ENCODE peak calls at places on chromosomes 2 and 18, in eight cellular contexts. J, E, R, W, X, P, O and L are unnamed samples.

GRCh38 chr2:100289020-100289419 is 33.3 kb downstream of the LONRF2 start:
- DNase-seq in R (no peak), J (no peak), X (no peak), W (no peak), E (no peak), P (no peak), O (no peak), L (no peak)

GRCh38 chr18:65257157-65257556 is 493.7 kb upstream of the CDH7 start:
- DNase-seq in J (no peak), P (no peak), O (no peak), X (no peak), R (no peak), E (no peak), W (no peak), L (no peak)

GRCh38 chr18:38709122-38709521 is 1143.5 kb upstream of the CELF4 start:
- DNase-seq in W (no peak), J (no peak), O (no peak), P (no peak), R (no peak), X (no peak), E (no peak), L (no peak)

GRCh38 chr2:101802329-101802728 is 104.8 kb downstream of the MAP4K4 start:
- DNase-seq in W (no peak), X (no peak), O (no peak), E (no peak), J (no peak), R (no peak), P (no peak), L (no peak)

GRCh38 chr2:239275037-239275685 is 125.7 kb downstream of the HDAC4 start:
- DNase-seq in O (peak; percentile 88), W (peak; percentile 65), J (peak; percentile 99), R (peak; percentile 73), E (no peak), X (peak; percentile 97), P (peak; percentile 95), L (peak; percentile 99)

GRCh38 chr18:10490401-10491289 is 35.2 kb upstream of the NAPG start:
- DNase-seq in W (peak; percentile 27), P (no peak), E (peak; percentile 58), R (peak; percentile 50), J (no peak), O (no peak), X (no peak), L (no peak)

GRCh38 chr2:224843141-224843540 is 127.0 kb upstream of the CCDC195 start:
- DNase-seq in P (no peak), W (no peak), J (peak; percentile 65), X (no peak), R (no peak), O (no peak), E (no peak), L (no peak)

GRCh38 chr2:48946444-48947048 is 191.0 kb upstream of the LHCGR start:
- DNase-seq in P (no peak), X (peak; percentile 50), R (peak; percentile 16), E (peak; percentile 20), J (peak; percentile 61), O (no peak), W (peak; percentile 6), L (peak; percentile 8)

GRCh38 chr2:170886391-170886790 is 42.7 kb upstream of the GORASP2 start:
- DNase-seq in X (peak; percentile 70), P (no peak), W (no peak), O (no peak), J (peak; percentile 60), R (no peak), E (no peak), L (peak; percentile 55)

GRCh38 chr18:44325903-44326650 is 354.6 kb upstream of the SETBP1 start:
- DNase-seq in R (no peak), J (peak; percentile 91), E (no peak), X (peak; percentile 79), O (no peak), W (no peak), P (no peak), L (peak; percentile 35)

GRCh38 chr2:197641666-197642065 is 33.7 kb downstream of the RFTN2 start:
- DNase-seq in W (no peak), E (no peak), R (no peak), O (no peak), J (no peak), X (no peak), P (no peak), L (no peak)

GRCh38 chr18:10454800-10455550 is 540 bp downstream of the APCDD1 start:
- DNase-seq in P (no peak), E (no peak), W (no peak), O (no peak), X (peak; percentile 53), R (no peak), J (no peak), L (no peak)

GRCh38 chr2:120787512-120788348 is 52.1 kb downstream of the GLI2 start:
- DNase-seq in W (no peak), X (no peak), O (no peak), E (no peak), P (no peak), R (no peak), J (no peak), L (no peak)

GRCh38 chr2:160426604-160427003 is 67.0 kb downstream of the RBMS1 start:
- DNase-seq in O (no peak), P (no peak), W (no peak), J (no peak), X (no peak), R (no peak), E (no peak), L (no peak)

GRCh38 chr2:134588556-134588955 is 130.2 kb downstream of the TMEM163 start:
- DNase-seq in P (no peak), J (no peak), X (no peak), R (no peak), O (no peak), W (no peak), E (no peak), L (no peak)

GRCh38 chr2:120899799-120900198 is 164.1 kb downstream of the GLI2 start:
- DNase-seq in J (no peak), X (no peak), P (no peak), O (no peak), E (no peak), W (no peak), R (no peak), L (no peak)

GRCh38 chr2:498493-499178 is 178.6 kb downstream of the TMEM18 start:
- DNase-seq in J (no peak), P (peak; percentile 60), R (no peak), W (no peak), O (no peak), E (no peak), X (no peak), L (no peak)

GRCh38 chr2:23460228-23460627 is 75.2 kb downstream of the KLHL29 start:
- DNase-seq in W (no peak), O (no peak), E (no peak), R (no peak), P (peak; percentile 28), X (peak; percentile 53), J (peak; percentile 65), L (no peak)

GRCh38 chr2:104656496-104657310 is 197.2 kb upstream of the POU3F3 start:
- DNase-seq in O (no peak), W (no peak), R (no peak), J (no peak), E (no peak), X (no peak), P (no peak), L (no peak)

GRCh38 chr2:112142525-112143078 is 4.4 kb downstream of the FBLN7 start:
- DNase-seq in W (no peak), E (no peak), J (no peak), P (no peak), O (no peak), X (no peak), R (no peak), L (no peak)

GRCh38 chr18:64785686-64786085 is 636.8 kb upstream of the LINC00305 start:
- DNase-seq in O (no peak), R (no peak), P (no peak), J (no peak), E (no peak), W (no peak), X (no peak), L (no peak)

DNA sequence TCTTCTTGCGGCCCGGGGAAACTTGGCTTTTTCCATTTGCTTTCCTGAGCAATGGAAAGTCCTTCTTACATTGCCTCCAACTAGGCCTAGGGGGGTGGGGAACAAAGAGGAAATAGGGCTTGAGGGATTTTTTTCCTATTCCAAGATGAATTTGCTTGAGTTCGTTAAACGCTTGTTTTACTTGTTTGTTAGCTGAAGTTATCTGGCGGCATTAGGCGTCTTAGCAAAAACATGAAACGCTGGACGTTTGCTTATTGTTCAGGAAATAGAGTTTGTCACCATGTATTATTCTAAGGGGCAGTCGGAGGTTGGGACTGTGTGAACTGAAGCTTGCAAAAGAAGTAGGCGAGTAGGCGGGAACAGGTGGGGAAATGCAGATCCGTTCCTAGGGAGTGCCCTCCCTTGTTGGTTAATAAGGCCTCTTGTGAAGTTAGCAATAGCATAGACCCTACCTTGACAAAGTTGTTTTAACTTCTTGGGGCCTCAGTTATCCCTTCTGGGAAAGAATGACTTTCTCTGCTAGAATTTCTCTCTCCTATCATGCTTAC is 1.9 kb downstream of the CABLES1 start:
- DNase-seq in J (peak; percentile 45), X (no peak), O (no peak), W (no peak), P (no peak), E (no peak), R (no peak), L (no peak)
- H3K4me3 ChIP-seq in J (peak overlapping the region; percentile 74), X (peak overlapping the region; percentile 55), O (peak overlapping the region; percentile 84), W (no peak overlapping the region), P (peak overlapping the region; percentile 94), E (peak overlapping the region; percentile 97), R (no peak overlapping the region), L (peak overlapping the region; percentile 56)

GRCh38 chr18:48975817-48976649 is 25.3 kb upstream of the SMAD7 start:
- DNase-seq in E (no peak), O (no peak), P (no peak), R (no peak), X (peak; percentile 80), W (peak; percentile 28), J (peak; percentile 38), L (no peak)
- H3K4me3 ChIP-seq in E (peak overlapping the region; percentile 73), O (peak overlapping the region; percentile 65), P (peak overlapping the region; percentile 78), R (peak overlapping the region; percentile 55), X (peak overlapping the region; percentile 61), W (peak overlapping the region; percentile 48), J (peak overlapping the region; percentile 66), L (peak overlapping the region; percentile 63)

DNA sequence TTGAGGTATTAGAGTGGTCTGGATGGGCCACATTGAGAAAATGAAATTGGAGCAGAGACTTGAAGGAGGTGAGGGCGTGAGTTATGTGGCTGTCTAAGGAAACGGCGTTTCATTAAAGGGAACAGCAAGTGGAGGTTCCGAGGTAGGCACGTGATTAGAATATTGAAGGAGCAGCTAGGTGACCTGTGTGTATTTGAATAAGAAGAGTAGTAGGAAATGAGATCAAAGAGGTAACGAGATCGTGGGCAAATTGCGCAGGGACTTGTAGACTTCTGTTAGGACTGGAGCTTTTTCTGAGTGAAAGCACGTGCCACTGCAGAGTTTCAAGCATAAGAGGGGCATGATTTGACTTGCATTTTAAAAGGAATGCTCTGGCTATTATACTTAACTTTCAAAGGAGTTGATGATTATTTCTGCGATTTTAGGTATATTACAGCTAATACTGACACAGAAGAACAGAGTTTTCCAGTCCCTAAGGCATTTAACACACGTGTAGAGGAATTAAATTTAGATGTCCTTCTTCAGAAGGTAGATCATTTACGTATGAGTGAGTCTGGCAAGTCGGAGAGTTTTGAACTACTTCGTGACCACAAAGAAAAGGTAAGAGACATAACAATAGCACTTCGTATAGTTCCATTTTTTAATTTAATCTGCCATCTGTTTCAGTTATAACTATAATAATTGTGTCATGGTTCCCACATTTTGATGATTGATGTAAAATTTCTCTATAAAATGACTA is 48.7 kb downstream of the RMDN2 start:
- DNase-seq in W (no peak), J (no peak), O (no peak), X (no peak), R (no peak), P (no peak), E (no peak), L (no peak)
- H3K4me3 ChIP-seq in W (no peak overlapping the region), J (no peak overlapping the region), O (no peak overlapping the region), X (no peak overlapping the region), R (no peak overlapping the region), P (no peak overlapping the region), E (no peak overlapping the region), L (no peak overlapping the region)

GRCh38 chr2:157233506-157233905 is 24.0 kb upstream of the GALNT5 start:
- DNase-seq in O (no peak), J (peak; percentile 54), R (no peak), W (no peak), E (no peak), X (peak; percentile 67), P (no peak), L (no peak)
- H3K4me3 ChIP-seq in O (no peak overlapping the region), J (no peak overlapping the region), R (no peak overlapping the region), W (no peak overlapping the region), E (no peak overlapping the region), X (no peak overlapping the region), P (no peak overlapping the region), L (no peak overlapping the region)